ENCODE peak calls at places on chromosomes 12 and 14, in four cellular contexts. D is heart right ventricle, M is activated T-cell treated with anti-CD3 and anti-CD28 coated beads for 1 hour, Y is HT-29. L is an unnamed sample.

GRCh38 chr12:25531502-25532052 is 21.5 kb downstream of the LMNTD1 start:
- DNase-seq in D (no peak), M (no peak), Y (no peak), L (no peak)

GRCh38 chr14:76820700-76821099 is 5.5 kb upstream of the LRRC74A start:
- DNase-seq in D (no peak), M (no peak), Y (no peak), L (no peak)

GRCh38 chr12:32568241-32568640 is 110.9 kb upstream of the DNM1L start:
- DNase-seq in D (no peak), M (no peak), Y (no peak), L (peak)

GRCh38 chr12:25691865-25692114 is 138.7 kb upstream of the LMNTD1 start:
- DNase-seq in D (no peak), M (no peak), Y (no peak), L (no peak)

GRCh38 chr12:6052206-6052939 is 72.1 kb downstream of the VWF start:
- DNase-seq in D (no peak), M (no peak), Y (no peak), L (no peak)

GRCh38 chr12:122825773-122826724 is 9.2 kb upstream of the HIP1R start:
- DNase-seq in D (no peak), M (no peak), Y (peak), L (no peak)

GRCh38 chr14:70149766-70150165 is 39.0 kb downstream of the SLC8A3 start:
- DNase-seq in D (no peak), M (no peak), Y (no peak), L (no peak)

GRCh38 chr12:108107293-108107692 is 21.8 kb upstream of the WSCD2 start:
- DNase-seq in D (no peak), M (no peak), Y (no peak), L (no peak)

GRCh38 chr14:104506461-104507253 is 72.9 kb upstream of the C14orf180 start:
- DNase-seq in D (no peak), M (no peak), Y (no peak), L (no peak)

GRCh38 chr14:90388982-90389381 is 7.8 kb upstream of the CALM1 start:
- DNase-seq in D (no peak), M (no peak), Y (no peak), L (no peak)

GRCh38 chr12:114313910-114314309 is 92.0 kb downstream of the TBX5 start:
- DNase-seq in D (no peak), M (no peak), Y (no peak), L (no peak)

GRCh38 chr12:82413994-82414393 is 55.7 kb downstream of the METTL25 start:
- DNase-seq in D (no peak), M (no peak), Y (no peak), L (no peak)

GRCh38 chr12:12757121-12757520 is 28.3 kb upstream of the APOLD1 start:
- DNase-seq in D (no peak), M (no peak), Y (no peak), L (no peak)

GRCh38 chr14:68286667-68287066 is 467.1 kb downstream of the RAD51B start:
- DNase-seq in D (no peak), M (no peak), Y (no peak), L (no peak)

GRCh38 chr12:72673853-72674252 is 401.7 kb downstream of the TRHDE start:
- DNase-seq in D (no peak), M (no peak), Y (no peak), L (no peak)

GRCh38 chr14:53146739-53147138 is 6.4 kb downstream of the DDHD1 start:
- DNase-seq in D (no peak), M (no peak), Y (no peak), L (no peak)

GRCh38 chr12:97659117-97659880 is 196.7 kb downstream of the RMST start:
- DNase-seq in D (no peak), M (no peak), Y (no peak), L (no peak)

GRCh38 chr12:127583041-127583440 is 683.9 kb upstream of the TMEM132C start:
- DNase-seq in D (no peak), M (no peak), Y (no peak), L (peak)

GRCh38 chr14:89621791-89622638 is 205.0 kb upstream of the FOXN3 start:
- DNase-seq in D (no peak), M (no peak), Y (no peak), L (no peak)

GRCh38 chr14:64971890-64972785 is at the start of gene RAB15:
- DNase-seq in D (peak), M (no peak), Y (peak), L (peak)

GRCh38 chr14:77041837-77042557 is 13.5 kb upstream of the IRF2BPL start:
- DNase-seq in D (no peak), M (no peak), Y (no peak), L (peak)

GRCh38 chr14:21020977-21021545 is 3.8 kb downstream of the NDRG2 start:
- DNase-seq in D (no peak), M (no peak), Y (no peak), L (no peak)

GRCh38 chr12:42094277-42094676 is 50.4 kb downstream of the GXYLT1 start:
- DNase-seq in D (no peak), M (no peak), Y (no peak), L (peak)

GRCh38 chr12:122789637-122790036 is 15.3 kb downstream of the CCDC62 start:
- DNase-seq in D (no peak), M (no peak), Y (no peak), L (no peak)

GRCh38 chr12:128450810-128451209 is 183.8 kb downstream of the TMEM132C start:
- DNase-seq in D (no peak), M (no peak), Y (no peak), L (no peak)

GRCh38 chr14:99891900-99892299 is 98.7 kb downstream of the EML1 start:
- DNase-seq in D (no peak), M (no peak), Y (no peak), L (no peak)

GRCh38 chr12:63945777-63946176 is 101.3 kb downstream of the SRGAP1 start:
- DNase-seq in D (no peak), M (no peak), Y (no peak), L (no peak)

GRCh38 chr14:59407246-59407615 is 57.9 kb downstream of the GPR135 start:
- DNase-seq in D (no peak), M (no peak), Y (no peak), L (peak)

GRCh38 chr14:22824711-22825359 is 4.9 kb upstream of the MRPL52 start:
- DNase-seq in D (no peak), M (no peak), Y (no peak), L (peak)

GRCh38 chr14:64109821-64110554 is 184.2 kb downstream of the ESR2 start:
- DNase-seq in D (no peak), M (no peak), Y (no peak), L (peak)